ENCODE peak calls at places on chromosome 9, in four cellular contexts. One of them, this sample, is unnamed.
A peak's percentile ranks its signal among the peaks of the same experiment; 100 is the strongest.

GRCh38 chr9:135290086-135290485 is 189.5 kb upstream of the PPP1R26 start:
- DNase-seq in H9: no peak
- DNase-seq in GM13977: no peak
- DNase-seq in Calu3: no peak
- DNase-seq in this sample: no peak

GRCh38 chr9:18800579-18800978 is 232.4 kb downstream of the SAXO1 start:
- DNase-seq in H9: no peak
- DNase-seq in GM13977: no peak
- DNase-seq in Calu3: no peak
- DNase-seq in this sample: no peak

GRCh38 chr9:134187821-134188420 is 23.6 kb upstream of the RNU6ATAC start:
- DNase-seq in H9: no peak
- DNase-seq in GM13977: no peak
- DNase-seq in Calu3: no peak
- DNase-seq in this sample: no peak

GRCh38 chr9:34233691-34234090 is 54.8 kb downstream of the UBAP1 start:
- DNase-seq in H9: no peak
- DNase-seq in GM13977: no peak
- DNase-seq in Calu3: no peak
- DNase-seq in this sample: no peak

GRCh38 chr9:18544456-18544855 is 70.5 kb downstream of the ADAMTSL1 start:
- DNase-seq in H9: no peak
- DNase-seq in GM13977: no peak
- DNase-seq in Calu3: no peak
- DNase-seq in this sample: no peak

GRCh38 chr9:2039294-2040180 is 24.4 kb downstream of the SMARCA2 start:
- DNase-seq in H9: no peak
- DNase-seq in GM13977: no peak
- DNase-seq in Calu3: no peak
- DNase-seq in this sample: no peak

GRCh38 chr9:124030969-124031451 is 19.4 kb downstream of the LHX2 start:
- DNase-seq in H9: no peak
- DNase-seq in GM13977: no peak
- DNase-seq in Calu3: no peak
- DNase-seq in this sample: no peak

GRCh38 chr9:89444212-89444611 is 53.7 kb downstream of the SEMA4D start:
- DNase-seq in H9: no peak
- DNase-seq in GM13977: no peak
- DNase-seq in Calu3: no peak
- DNase-seq in this sample: no peak

GRCh38 chr9:110031511-110032173 is 176.3 kb downstream of the C9orf152 start:
- DNase-seq in H9: no peak
- DNase-seq in GM13977: no peak
- DNase-seq in Calu3: no peak
- DNase-seq in this sample: no peak

GRCh38 chr9:16794871-16795639 is 75.4 kb downstream of the BNC2 start:
- DNase-seq in H9: no peak
- DNase-seq in GM13977: no peak
- DNase-seq in Calu3: no peak
- DNase-seq in this sample: no peak

GRCh38 chr9:17005085-17005484 is 129.8 kb upstream of the CNTLN start:
- DNase-seq in H9: peak; percentile 55
- DNase-seq in GM13977: no peak
- DNase-seq in Calu3: peak; percentile 38
- DNase-seq in this sample: no peak

GRCh38 chr9:98686961-98687855 is 21.5 kb downstream of the GABBR2 start:
- DNase-seq in H9: no peak
- DNase-seq in GM13977: no peak
- DNase-seq in Calu3: peak; percentile 28
- DNase-seq in this sample: no peak

GRCh38 chr9:133822439-133823065 is 84.4 kb upstream of the SARDH start:
- DNase-seq in H9: no peak
- DNase-seq in GM13977: peak; percentile 80
- DNase-seq in Calu3: no peak
- DNase-seq in this sample: no peak

GRCh38 chr9:106156462-106156861 is 462.1 kb downstream of the TMEM38B start:
- DNase-seq in H9: no peak
- DNase-seq in GM13977: no peak
- DNase-seq in Calu3: no peak
- DNase-seq in this sample: no peak

GRCh38 chr9:129072171-129072570 is 8.7 kb upstream of the DOLPP1 start:
- DNase-seq in H9: no peak
- DNase-seq in GM13977: no peak
- DNase-seq in Calu3: no peak
- DNase-seq in this sample: no peak

GRCh38 chr9:124035001-124035650 is 23.6 kb downstream of the LHX2 start:
- DNase-seq in H9: no peak
- DNase-seq in GM13977: no peak
- DNase-seq in Calu3: no peak
- DNase-seq in this sample: no peak

GRCh38 chr9:124802426-124802825 is 25.5 kb downstream of the OLFML2A start:
- DNase-seq in H9: no peak
- DNase-seq in GM13977: no peak
- DNase-seq in Calu3: no peak
- DNase-seq in this sample: no peak

GRCh38 chr9:134293576-134294227 is 32.6 kb upstream of the RXRA start:
- DNase-seq in H9: no peak
- DNase-seq in GM13977: no peak
- DNase-seq in Calu3: no peak
- DNase-seq in this sample: no peak

GRCh38 chr9:96442491-96442890 is 7.5 kb upstream of the HABP4 start:
- DNase-seq in H9: no peak
- DNase-seq in GM13977: no peak
- DNase-seq in Calu3: no peak
- DNase-seq in this sample: no peak
- TF ChIP-seq CTCF in H9: no peak
- TF ChIP-seq CTCF in GM13977: no peak
- TF ChIP-seq CTCF in Calu3: no peak
- TF ChIP-seq CTCF in this sample: no peak

DNA sequence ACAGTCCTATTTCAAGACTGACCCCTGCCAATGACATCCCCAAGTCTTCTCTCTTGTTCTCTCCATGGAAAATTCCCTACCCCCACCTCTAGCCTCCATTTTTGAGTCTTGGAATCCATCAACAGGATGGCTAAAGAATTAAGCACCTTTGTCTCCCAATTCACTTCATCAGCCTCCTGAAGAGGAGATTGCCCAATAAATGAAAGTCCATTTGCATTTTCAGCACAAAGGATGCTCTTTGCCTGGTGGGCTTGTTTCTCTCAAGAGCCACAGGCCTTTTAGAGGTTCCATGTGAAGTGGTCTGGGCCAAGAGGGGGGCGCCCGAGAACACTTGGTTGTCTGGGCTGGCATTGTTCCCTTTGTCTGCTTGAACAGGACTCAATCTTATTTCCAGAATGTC is 12.6 kb downstream of the HSD17B3 start:
- DNase-seq in H9: no peak
- DNase-seq in GM13977: no peak
- DNase-seq in Calu3: no peak
- DNase-seq in this sample: no peak
- TF ChIP-seq CTCF in H9: no peak
- TF ChIP-seq CTCF in GM13977: no peak
- TF ChIP-seq CTCF in Calu3: no peak
- TF ChIP-seq CTCF in this sample: no peak

DNA sequence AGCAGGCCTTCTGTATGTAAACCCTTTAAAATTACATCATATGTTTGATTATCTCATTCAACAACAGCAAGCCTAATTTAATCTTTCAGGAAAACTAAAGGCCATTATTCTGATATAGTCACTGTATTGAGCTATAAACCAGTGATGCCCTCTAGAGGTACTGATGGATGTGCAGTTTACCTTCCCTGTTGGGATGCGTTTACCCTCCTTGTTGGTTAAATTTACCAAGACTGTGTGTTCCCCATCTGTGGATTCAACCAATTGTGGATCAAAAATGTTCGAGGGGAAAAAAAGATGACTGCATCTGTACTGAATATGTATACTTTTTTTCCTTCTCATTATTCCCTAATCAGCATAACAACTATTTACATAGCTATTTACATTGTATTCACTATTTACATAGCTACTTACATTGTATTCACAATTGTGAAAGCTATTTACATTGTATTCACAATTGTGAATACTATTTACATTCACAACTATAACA is 3.7 kb upstream of the BAAT start:
- DNase-seq in H9: no peak
- DNase-seq in GM13977: no peak
- DNase-seq in Calu3: no peak
- DNase-seq in this sample: no peak
- TF ChIP-seq CTCF in H9: peak; percentile 63
- TF ChIP-seq CTCF in GM13977: peak; percentile 22
- TF ChIP-seq CTCF in Calu3: peak; percentile 13
- TF ChIP-seq CTCF in this sample: no peak

GRCh38 chr9:92176068-92176799 is 61.0 kb upstream of the SPTLC1 start:
- DNase-seq in H9: no peak
- DNase-seq in GM13977: no peak
- DNase-seq in Calu3: no peak
- DNase-seq in this sample: no peak
- TF ChIP-seq CTCF in H9: peak; percentile 55
- TF ChIP-seq CTCF in GM13977: no peak
- TF ChIP-seq CTCF in Calu3: no peak
- TF ChIP-seq CTCF in this sample: no peak

DNA sequence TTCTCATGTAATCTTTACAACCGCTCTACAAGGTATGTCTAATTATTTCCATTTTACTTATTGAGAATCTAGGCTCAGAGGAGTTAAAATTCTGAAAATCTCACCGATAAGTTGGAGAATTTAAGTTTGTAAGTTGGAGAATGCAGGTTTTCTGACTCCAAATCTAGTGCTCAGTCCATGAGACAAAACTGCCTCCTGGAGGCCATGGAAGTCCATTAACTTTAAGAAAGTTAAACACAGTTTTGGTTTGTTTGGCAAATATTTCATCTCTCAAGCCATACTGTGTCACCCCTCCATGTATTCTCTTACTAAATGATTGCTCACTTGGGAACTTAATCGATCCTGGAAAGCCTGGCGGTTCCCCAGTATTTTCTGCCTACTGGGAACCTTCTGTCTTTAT is 52.6 kb downstream of the INIP start:
- DNase-seq in H9: no peak
- DNase-seq in GM13977: no peak
- DNase-seq in Calu3: no peak
- DNase-seq in this sample: no peak
- TF ChIP-seq CTCF in H9: peak; percentile 23
- TF ChIP-seq CTCF in GM13977: peak; percentile 45
- TF ChIP-seq CTCF in Calu3: no peak
- TF ChIP-seq CTCF in this sample: no peak

GRCh38 chr9:77651203-77651602 is 3.1 kb upstream of the GNA14 start:
- DNase-seq in H9: no peak
- DNase-seq in GM13977: no peak
- DNase-seq in Calu3: no peak
- DNase-seq in this sample: no peak

GRCh38 chr9:77649109-77649812 is 1.1 kb upstream of the GNA14 start:
- DNase-seq in H9: no peak
- DNase-seq in GM13977: no peak
- DNase-seq in Calu3: no peak
- DNase-seq in this sample: no peak

GRCh38 chr9:77647267-77647658 is 859 bp downstream of the GNA14 start:
- DNase-seq in H9: peak; percentile 38
- DNase-seq in GM13977: no peak
- DNase-seq in Calu3: no peak
- DNase-seq in this sample: no peak

GRCh38 chr9:77647659-77648457 is at the start of gene GNA14:
- DNase-seq in H9: peak; percentile 64
- DNase-seq in GM13977: no peak
- DNase-seq in Calu3: peak; percentile 5
- DNase-seq in this sample: peak; percentile 38

GRCh38 chr9:77648458-77649108 is 461 bp upstream of the GNA14 start:
- DNase-seq in H9: peak; percentile 76
- DNase-seq in GM13977: no peak
- DNase-seq in Calu3: peak; percentile 62
- DNase-seq in this sample: peak; percentile 63
- TF ChIP-seq CTCF in H9: no peak
- TF ChIP-seq CTCF in GM13977: no peak
- TF ChIP-seq CTCF in Calu3: no peak
- TF ChIP-seq CTCF in this sample: no peak

This sample was measured in endothelial cell.